ENCODE peak calls at places on chromosomes 4 and X, in five cellular contexts. W is esophagus squamous epithelium; B is GM12865; L is BJ; R is Jurkat, Clone E6-1. M is an unnamed sample.

GRCh38 chrX:148517191-148517590 is 16.8 kb downstream of the AFF2 start:
- DNase-seq in W (no peak), B (no peak), L (no peak), R (no peak), M (no peak)

GRCh38 chrX:140180585-140180984 is 215.3 kb upstream of the CXorf66 start:
- DNase-seq in W (no peak), B (no peak), L (no peak), R (no peak), M (no peak)

GRCh38 chr4:81648576-81649272 is 177.0 kb upstream of the RASGEF1B start:
- DNase-seq in W (no peak), B (peak), L (no peak), R (peak), M (no peak)

GRCh38 chr4:140395668-140396067 is 22.2 kb downstream of the SCOC start:
- DNase-seq in W (no peak), B (no peak), L (no peak), R (no peak), M (no peak)

GRCh38 chrX:18549643-18550042 is 122.3 kb downstream of the RS1 start:
- DNase-seq in W (no peak), B (no peak), L (no peak), R (no peak), M (no peak)

GRCh38 chr4:69984030-69984443 is 11.7 kb upstream of the STATH start:
- DNase-seq in W (no peak), B (peak), L (no peak), R (peak), M (no peak)

GRCh38 chr4:40626183-40626990 is 3.3 kb downstream of the RBM47 start:
- DNase-seq in W (no peak), B (peak), L (no peak), R (no peak), M (no peak)

GRCh38 chr4:98658287-98659105 is at the start of gene TSPAN5:
- DNase-seq in W (no peak), B (peak), L (no peak), R (peak), M (no peak)

GRCh38 chr4:160836431-160836830 is 1327.4 kb downstream of the FSTL5 start:
- DNase-seq in W (no peak), B (no peak), L (no peak), R (no peak), M (no peak)

GRCh38 chr4:152534541-152535231 is 1.2 kb downstream of the FBXW7 start:
- DNase-seq in W (no peak), B (peak), L (no peak), R (no peak), M (no peak)

GRCh38 chr4:87068591-87069021 is 133.8 kb downstream of the AFF1 start:
- DNase-seq in W (no peak), B (peak), L (no peak), R (no peak), M (peak)

GRCh38 chrX:118116308-118117068 is at the start of gene KLHL13:
- DNase-seq in W (no peak), B (peak), L (no peak), R (no peak), M (no peak)

GRCh38 chr4:130636486-130636885 is 1540.5 kb downstream of the C4orf33 start:
- DNase-seq in W (no peak), B (no peak), L (no peak), R (no peak), M (no peak)

GRCh38 chrX:126165721-126166401 is at the start of gene DCAF12L2:
- DNase-seq in W (no peak), B (no peak), L (no peak), R (no peak), M (no peak)

GRCh38 chr4:169286562-169287301 is 16.0 kb upstream of the SH3RF1 start:
- DNase-seq in W (no peak), B (peak), L (no peak), R (no peak), M (no peak)

GRCh38 chr4:156972370-156972980 is 876 bp upstream of the PDGFC start:
- DNase-seq in W (no peak), B (no peak), L (no peak), R (no peak), M (no peak)
- H3K4me3 ChIP-seq in W (peak), B (no peak), L (peak), R (no peak), M (peak)

DNA sequence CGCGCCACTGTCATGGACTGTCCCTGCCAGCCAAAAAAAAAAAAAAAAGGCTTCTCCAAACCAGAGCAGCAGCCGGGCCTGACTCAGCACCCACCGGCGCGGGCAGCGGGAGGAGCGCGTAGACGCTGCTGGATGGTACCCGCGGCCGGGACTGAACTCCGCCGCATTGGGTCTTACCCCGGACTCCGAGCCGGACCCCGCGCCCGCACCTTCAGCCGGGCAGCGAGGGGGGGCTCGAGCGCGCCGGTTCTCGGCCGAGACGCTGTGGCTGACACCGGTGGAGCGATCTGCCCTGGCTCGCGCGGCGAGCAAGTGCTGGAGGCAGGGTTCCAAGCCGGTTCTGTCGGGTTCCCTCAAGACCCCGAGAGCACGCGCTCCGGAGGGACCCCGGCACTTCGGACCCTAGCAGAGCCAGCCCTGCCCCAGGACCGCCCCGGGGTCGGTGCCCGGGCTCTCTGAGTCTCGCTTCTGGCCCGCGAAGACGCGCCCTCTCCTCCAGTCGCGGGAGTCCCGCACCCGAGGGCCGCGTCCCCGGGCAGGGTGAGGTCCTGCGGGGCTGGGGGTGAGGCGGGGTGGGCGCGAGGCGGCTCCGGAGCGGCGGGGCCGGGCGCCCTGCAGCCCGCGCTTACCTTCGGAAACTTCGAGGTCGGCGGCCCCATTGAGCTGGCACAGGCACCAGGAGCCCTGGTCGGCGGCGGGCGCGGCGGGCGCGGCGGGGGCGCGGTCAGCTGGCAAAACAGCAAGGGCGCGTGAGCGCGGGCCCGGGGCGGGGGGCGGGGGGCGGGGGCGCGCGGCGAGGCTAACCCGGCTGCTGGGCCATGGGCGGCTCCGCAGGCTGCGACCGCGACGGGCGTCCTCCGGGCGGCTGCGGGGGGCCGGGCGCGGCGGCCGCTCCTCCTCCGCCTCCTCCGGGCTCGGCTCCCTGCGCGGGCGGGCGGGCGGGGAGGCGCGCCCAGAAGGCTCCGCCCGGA is 11.8 kb upstream of the MAN2B2 start:
- DNase-seq in W (no peak), B (no peak), L (no peak), R (no peak), M (no peak)
- H3K4me3 ChIP-seq in W (peak), B (no peak), L (peak), R (no peak), M (no peak)

DNA sequence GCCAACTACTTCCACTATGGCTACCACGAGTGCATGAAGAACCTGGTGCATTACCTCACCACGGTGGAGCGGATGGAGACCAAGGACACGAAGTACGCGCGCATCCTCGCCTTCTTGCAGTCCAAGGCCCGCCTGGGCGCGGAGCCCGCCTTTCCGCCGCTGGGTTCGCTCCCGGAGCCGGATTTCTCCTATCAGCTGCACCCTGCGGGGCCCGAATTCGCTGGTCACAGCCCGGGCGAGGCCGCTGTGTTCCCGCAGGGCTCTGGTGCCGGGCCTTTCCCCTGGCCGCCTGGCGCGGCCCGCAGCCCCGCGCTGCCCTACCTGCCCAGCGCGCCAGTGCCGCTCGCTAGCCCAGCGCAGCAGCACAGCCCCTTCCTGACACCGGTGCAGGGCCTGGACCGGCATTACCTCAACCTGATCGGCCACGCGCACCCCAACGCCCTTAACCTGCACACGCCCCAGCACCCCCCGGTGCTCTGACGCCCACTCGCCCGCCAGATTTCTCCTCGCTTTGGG is 2.1 kb downstream of the HELT start:
- DNase-seq in W (no peak), B (no peak), L (no peak), R (no peak), M (no peak)
- H3K4me3 ChIP-seq in W (no peak), B (no peak), L (no peak), R (no peak), M (no peak)

GRCh38 chr4:145101091-145101490 is 3.0 kb downstream of the ABCE1 start:
- DNase-seq in W (no peak), B (no peak), L (no peak), R (no peak), M (no peak)

GRCh38 chr4:145098675-145099037 is 545 bp downstream of the ABCE1 start:
- DNase-seq in W (no peak), B (peak), L (no peak), R (no peak), M (no peak)

GRCh38 chr4:145097821-145098674 is at the start of the genes ABCE1 and ANAPC10:
- DNase-seq in W (peak), B (peak), L (peak), R (peak), M (peak)

GRCh38 chr4:145097331-145097820 is 620 bp downstream of the ANAPC10 start:
- DNase-seq in W (no peak), B (peak), L (no peak), R (no peak), M (no peak)

GRCh38 chr4:145099653-145100052 is 1.5 kb downstream of the ABCE1 start:
- DNase-seq in W (no peak), B (peak), L (no peak), R (no peak), M (no peak)
- H3K4me3 ChIP-seq in W (peak), B (peak), L (peak), R (peak), M (peak)

DNA sequence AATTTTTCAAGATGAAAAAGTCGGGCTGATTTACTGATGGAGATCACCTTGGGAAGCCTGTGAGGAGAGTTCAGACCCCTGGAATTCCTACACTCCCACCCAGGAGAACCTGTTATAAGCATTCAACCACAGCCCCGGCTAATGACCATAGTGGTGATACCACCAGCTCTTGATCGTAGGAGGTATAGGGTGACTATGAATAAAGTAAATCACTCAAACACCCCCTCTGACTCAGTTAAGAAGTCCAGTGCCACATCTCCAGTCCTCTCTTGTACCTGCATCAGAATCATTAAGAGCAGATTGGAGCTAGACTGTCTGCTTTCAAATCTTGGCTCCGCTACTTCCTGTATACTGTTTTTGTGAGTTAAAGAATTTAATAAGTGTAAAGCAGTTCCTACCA is 565.0 kb upstream of the DIPK2B start:
- DNase-seq in W (no peak), B (no peak), L (no peak), R (no peak), M (no peak)
- H3K4me3 ChIP-seq in W (no peak), B (no peak), L (peak), R (no peak), M (no peak)

GRCh38 chr4:137524642-137525384 is 7.5 kb downstream of the PCDH18 start:
- DNase-seq in W (no peak), B (no peak), L (no peak), R (no peak), M (no peak)
- H3K4me3 ChIP-seq in W (no peak), B (no peak), L (no peak), R (no peak), M (no peak)

GRCh38 chr4:124710911-124711310 is 1.6 kb downstream of the ANKRD50 start:
- DNase-seq in W (no peak), B (no peak), L (no peak), R (peak), M (no peak)
- H3K4me3 ChIP-seq in W (peak), B (peak), L (peak), R (no peak), M (peak)